ENCODE peak calls at places on chromosomes 5 and 9, in six cellular contexts. A is mesothelial cell of epicardium; T is activated CD8-positive, alpha-beta memory T cell treated with anti-CD3 and anti-CD28 coated beads for 4 hours; E is WTC11; Z is CD8-positive, alpha-beta memory T cell; Y is nephron progenitor cell. V is an unnamed sample.

GRCh38 chr9:125241863-125242739 is 958 bp upstream of the HSPA5 start:
- DNase-seq in A (no peak), Y (no peak), E (no peak), Z (no peak), T (no peak), V (no peak)

GRCh38 chr5:177094224-177095087 is 7.7 kb downstream of the FGFR4 start:
- DNase-seq in T (no peak), A (no peak), Y (no peak), E (no peak), Z (no peak), V (no peak)

GRCh38 chr5:167269146-167269545 is 1022.3 kb upstream of the WWC1 start:
- DNase-seq in A (no peak), Y (no peak), E (no peak), Z (no peak), T (no peak), V (no peak)

GRCh38 chr9:129270903-129271431 is 92.9 kb upstream of the IER5L start:
- DNase-seq in E (no peak), T (no peak), Z (peak; percentile 46), Y (no peak), A (no peak), V (no peak)

GRCh38 chr9:107351382-107352045 is 68.4 kb downstream of the RAD23B start:
- DNase-seq in T (no peak), E (no peak), A (no peak), Z (no peak), Y (no peak), V (no peak)

GRCh38 chr9:131271506-131271931 is 4.8 kb downstream of the FAM78A start:
- DNase-seq in T (no peak), E (no peak), Z (no peak), A (no peak), Y (no peak), V (no peak)

GRCh38 chr5:38473008-38473407 is 83.4 kb downstream of the LIFR start:
- DNase-seq in Z (no peak), Y (no peak), E (no peak), T (no peak), A (no peak), V (no peak)

GRCh38 chr5:141533897-141534296 is 45.0 kb downstream of the PCDHGC5 start:
- DNase-seq in A (no peak), Y (no peak), E (no peak), Z (no peak), T (no peak), V (no peak)

GRCh38 chr5:159052282-159053011 is 47.3 kb downstream of the EBF1 start:
- DNase-seq in Y (no peak), A (no peak), E (no peak), Z (no peak), T (no peak), V (no peak)

GRCh38 chr9:132694144-132694543 is 23.9 kb downstream of the GTF3C4 start:
- DNase-seq in A (no peak), Z (no peak), Y (no peak), T (no peak), E (no peak), V (no peak)

GRCh38 chr5:56512314-56512996 is 279.3 kb upstream of the ANKRD55 start:
- DNase-seq in T (no peak), E (no peak), Y (no peak), Z (no peak), A (no peak), V (no peak)

GRCh38 chr9:98772364-98773155 is 23.8 kb downstream of the ANKS6 start:
- DNase-seq in Y (no peak), A (no peak), E (no peak), T (no peak), Z (no peak), V (no peak)

GRCh38 chr9:93343663-93344062 is 107.8 kb upstream of the FAM120A start:
- DNase-seq in E (no peak), T (no peak), Y (no peak), A (no peak), Z (no peak), V (no peak)

GRCh38 chr5:76479973-76480667 is 77.0 kb downstream of the IQGAP2 start:
- DNase-seq in A (no peak), Y (no peak), E (no peak), T (no peak), Z (no peak), V (no peak)

GRCh38 chr5:52922384-52922783 is 66.8 kb upstream of the ITGA2 start:
- DNase-seq in E (no peak), Y (no peak), T (no peak), A (no peak), Z (no peak), V (no peak)

GRCh38 chr5:178434851-178435250 is 155.3 kb downstream of the COL23A1 start:
- DNase-seq in Y (no peak), T (no peak), E (no peak), Z (no peak), A (peak; percentile 32), V (peak; percentile 49)

V was measured in ecto neural progenitor cell.